ENCODE peak calls at places on chromosomes 5 and 9, in four cellular contexts. E is amniotic stem cell, R is EL, H is H9. L is an unnamed sample.
A peak's percentile ranks its signal among the peaks of the same experiment; 100 is the strongest.

GRCh38 chr5:179123491-179124328 is 63.5 kb downstream of the ZNF354C start:
- DNase-seq in H (no peak), E (no peak), R (no peak), L (peak; percentile 92)

GRCh38 chr5:54045077-54045792 is 265.1 kb downstream of the ARL15 start:
- DNase-seq in E (no peak), H (no peak), R (no peak), L (no peak)

GRCh38 chr5:154611341-154611767 is 133.3 kb upstream of the HAND1 start:
- DNase-seq in E (no peak), R (no peak), H (no peak), L (peak; percentile 9)

GRCh38 chr9:77909306-77909705 is 122.3 kb downstream of the GNAQ start:
- DNase-seq in E (no peak), H (no peak), R (no peak), L (no peak)

GRCh38 chr5:33753704-33754103 is 138.1 kb downstream of the ADAMTS12 start:
- DNase-seq in R (no peak), E (no peak), H (no peak), L (no peak)

GRCh38 chr9:117434568-117434967 is 19.7 kb upstream of the ASTN2 start:
- DNase-seq in E (no peak), H (peak; percentile 83), R (no peak), L (peak; percentile 77)

GRCh38 chr9:73176450-73176875 is 24.8 kb downstream of the ANXA1 start:
- DNase-seq in E (no peak), H (no peak), R (peak; percentile 72), L (peak; percentile 91)

GRCh38 chr5:367358-368130 is 46.0 kb downstream of the AHRR start:
- DNase-seq in E (no peak), H (peak; percentile 20), R (no peak), L (no peak)

GRCh38 chr9:71876829-71877228 is 34.2 kb downstream of the ABHD17B start:
- DNase-seq in H (no peak), E (no peak), R (no peak), L (no peak)

GRCh38 chr5:116318091-116318854 is 233.4 kb downstream of the COMMD10 start:
- DNase-seq in R (no peak), E (no peak), H (no peak), L (no peak)

GRCh38 chr5:3417376-3417943 is 178.2 kb upstream of the IRX1 start:
- DNase-seq in E (no peak), R (no peak), H (peak; percentile 75), L (no peak)

GRCh38 chr5:142803428-142804111 is 33.4 kb downstream of the ARHGAP26 start:
- DNase-seq in E (no peak), H (no peak), R (no peak), L (no peak)

GRCh38 chr9:13806731-13807130 is 507.2 kb downstream of the NFIB start:
- DNase-seq in R (no peak), H (no peak), E (no peak), L (no peak)

GRCh38 chr5:27325513-27325912 is 287.1 kb upstream of the CDH9 start:
- DNase-seq in R (no peak), H (no peak), E (no peak), L (peak; percentile 87)

GRCh38 chr9:107749787-107750444 is 260.3 kb upstream of the KLF4 start:
- DNase-seq in R (peak; percentile 96), E (peak; percentile 86), H (peak; percentile 79), L (peak; percentile 95)

GRCh38 chr9:136455043-136456002 is 15.7 kb upstream of the INPP5E start:
- DNase-seq in H (no peak), E (no peak), R (no peak), L (no peak)

GRCh38 chr5:167207081-167207480 is 1084.4 kb upstream of the WWC1 start:
- DNase-seq in H (no peak), R (peak; percentile 55), E (no peak), L (peak; percentile 60)

GRCh38 chr9:6703898-6704639 is 53.7 kb upstream of the KDM4C start:
- DNase-seq in H (peak; percentile 88), E (no peak), R (peak; percentile 72), L (peak; percentile 73)

GRCh38 chr9:127987103-127987614 is 6.4 kb upstream of the EEIG1 start:
- DNase-seq in E (no peak), R (peak; percentile 71), H (no peak), L (peak; percentile 89)

GRCh38 chr9:114037961-114038723 is 40.0 kb downstream of the AMBP start:
- DNase-seq in R (no peak), H (peak; percentile 63), E (no peak), L (no peak)

GRCh38 chr9:90114641-90115040 is 509.8 kb downstream of the GADD45G start:
- DNase-seq in R (no peak), H (no peak), E (no peak), L (no peak)

GRCh38 chr9:132247942-132248341 is 86.1 kb downstream of the NTNG2 start:
- DNase-seq in E (no peak), H (no peak), R (no peak), L (no peak)

GRCh38 chr9:14730367-14730958 is 7.9 kb upstream of the CER1 start:
- DNase-seq in E (no peak), R (no peak), H (no peak), L (no peak)

GRCh38 chr9:115209601-115210306 is 91.8 kb upstream of the TNC start:
- DNase-seq in E (no peak), H (no peak), R (peak; percentile 62), L (no peak)

L was measured in myocyte.